ENCODE peak calls at places on chromosomes 16 and 17, in four cellular contexts. One of them, this sample, is unnamed.

GRCh38 chr17:78444392-78444791 is 65.9 kb downstream of the PGS1 start:
- DNase-seq in HepG2: no peak
- DNase-seq in HCT116: no peak
- DNase-seq in K562: peak
- DNase-seq in this sample: no peak

GRCh38 chr16:68281368-68282063 is 17.2 kb downstream of the SLC7A6 start:
- DNase-seq in HepG2: peak
- DNase-seq in HCT116: no peak
- DNase-seq in K562: no peak
- DNase-seq in this sample: no peak

GRCh38 chr16:49651980-49652379 is 203.9 kb downstream of the ZNF423 start:
- DNase-seq in HepG2: no peak
- DNase-seq in HCT116: no peak
- DNase-seq in K562: no peak
- DNase-seq in this sample: no peak

GRCh38 chr16:51636913-51637743 is 486.1 kb upstream of the SALL1 start:
- DNase-seq in HepG2: no peak
- DNase-seq in HCT116: no peak
- DNase-seq in K562: no peak
- DNase-seq in this sample: peak

GRCh38 chr17:76075364-76076099 is 951 bp downstream of the GALR2 start:
- DNase-seq in HepG2: no peak
- DNase-seq in HCT116: no peak
- DNase-seq in K562: no peak
- DNase-seq in this sample: no peak

GRCh38 chr16:57045694-57046381 is 46.5 kb upstream of the CPNE2 start:
- DNase-seq in HepG2: peak
- DNase-seq in HCT116: peak
- DNase-seq in K562: peak
- DNase-seq in this sample: no peak

GRCh38 chr17:67137860-67138259 is 93.5 kb downstream of the CACNG1 start:
- DNase-seq in HepG2: no peak
- DNase-seq in HCT116: no peak
- DNase-seq in K562: no peak
- DNase-seq in this sample: no peak

GRCh38 chr17:37069087-37069486 is 120.3 kb downstream of the AATF start:
- DNase-seq in HepG2: no peak
- DNase-seq in HCT116: no peak
- DNase-seq in K562: no peak
- DNase-seq in this sample: no peak

GRCh38 chr17:45974916-45975630 is 24.0 kb upstream of the STH start:
- DNase-seq in HepG2: no peak
- DNase-seq in HCT116: no peak
- DNase-seq in K562: no peak
- DNase-seq in this sample: no peak

GRCh38 chr17:74431568-74432483 is at the start of gene GPRC5C:
- DNase-seq in HepG2: peak
- DNase-seq in HCT116: peak
- DNase-seq in K562: peak
- DNase-seq in this sample: peak

GRCh38 chr16:15746332-15746731 is 96.3 kb downstream of the NDE1 start:
- DNase-seq in HepG2: no peak
- DNase-seq in HCT116: no peak
- DNase-seq in K562: no peak
- DNase-seq in this sample: no peak

GRCh38 chr17:64504769-64505319 is 1.2 kb downstream of the DDX5 start:
- DNase-seq in HepG2: peak
- DNase-seq in HCT116: no peak
- DNase-seq in K562: peak
- DNase-seq in this sample: no peak

GRCh38 chr17:19275457-19276082 is 38.4 kb downstream of the EPN2 start:
- DNase-seq in HepG2: no peak
- DNase-seq in HCT116: no peak
- DNase-seq in K562: no peak
- DNase-seq in this sample: no peak

GRCh38 chr16:29819506-29819905 is 756 bp upstream of the MVP start:
- DNase-seq in HepG2: no peak
- DNase-seq in HCT116: no peak
- DNase-seq in K562: no peak
- DNase-seq in this sample: no peak

GRCh38 chr16:85102106-85102630 is 10.1 kb downstream of the CIBAR2 start:
- DNase-seq in HepG2: no peak
- DNase-seq in HCT116: no peak
- DNase-seq in K562: no peak
- DNase-seq in this sample: no peak

GRCh38 chr17:13727441-13728171 is 125.9 kb upstream of the HS3ST3A1 start:
- DNase-seq in HepG2: no peak
- DNase-seq in HCT116: no peak
- DNase-seq in K562: no peak
- DNase-seq in this sample: no peak

GRCh38 chr17:7330099-7331015 is 1.2 kb upstream of the NEURL4 start:
- DNase-seq in HepG2: peak
- DNase-seq in HCT116: peak
- DNase-seq in K562: peak
- DNase-seq in this sample: peak

GRCh38 chr17:62714016-62714777 is 86.7 kb downstream of the MRC2 start:
- DNase-seq in HepG2: no peak
- DNase-seq in HCT116: no peak
- DNase-seq in K562: no peak
- DNase-seq in this sample: no peak

GRCh38 chr16:64397042-64397441 is 724.8 kb downstream of the CDH11 start:
- DNase-seq in HepG2: no peak
- DNase-seq in HCT116: no peak
- DNase-seq in K562: no peak
- DNase-seq in this sample: no peak

GRCh38 chr17:72974605-72975232 is 117.8 kb downstream of the SLC39A11 start:
- DNase-seq in HepG2: peak
- DNase-seq in HCT116: no peak
- DNase-seq in K562: no peak
- DNase-seq in this sample: no peak

GRCh38 chr17:66268247-66268927 is 34.0 kb upstream of the PRKCA start:
- DNase-seq in HepG2: no peak
- DNase-seq in HCT116: no peak
- DNase-seq in K562: no peak
- DNase-seq in this sample: no peak

GRCh38 chr17:28404007-28404406 is 2.0 kb downstream of the SLC46A1 start:
- DNase-seq in HepG2: no peak
- DNase-seq in HCT116: no peak
- DNase-seq in K562: no peak
- DNase-seq in this sample: no peak

GRCh38 chr16:50594332-50595260 is 46.4 kb downstream of the NKD1 start:
- DNase-seq in HepG2: no peak
- DNase-seq in HCT116: no peak
- DNase-seq in K562: no peak
- DNase-seq in this sample: no peak

GRCh38 chr16:81723098-81723723 is 55.9 kb upstream of the PLCG2 start:
- DNase-seq in HepG2: peak
- DNase-seq in HCT116: peak
- DNase-seq in K562: peak
- DNase-seq in this sample: no peak

GRCh38 chr17:55302407-55302787 is 37.6 kb downstream of the HLF start:
- DNase-seq in HepG2: no peak
- DNase-seq in HCT116: no peak
- DNase-seq in K562: no peak
- DNase-seq in this sample: no peak

GRCh38 chr17:8125196-8125946 is 1.5 kb upstream of the HES7 start:
- DNase-seq in HepG2: peak
- DNase-seq in HCT116: peak
- DNase-seq in K562: peak
- DNase-seq in this sample: no peak

GRCh38 chr17:17361543-17362511 is 58.7 kb downstream of the NT5M start:
- DNase-seq in HepG2: no peak
- DNase-seq in HCT116: no peak
- DNase-seq in K562: no peak
- DNase-seq in this sample: no peak

GRCh38 chr17:46851029-46851741 is at the start of gene WNT9B:
- DNase-seq in HepG2: peak
- DNase-seq in HCT116: no peak
- DNase-seq in K562: peak
- DNase-seq in this sample: no peak

DNA sequence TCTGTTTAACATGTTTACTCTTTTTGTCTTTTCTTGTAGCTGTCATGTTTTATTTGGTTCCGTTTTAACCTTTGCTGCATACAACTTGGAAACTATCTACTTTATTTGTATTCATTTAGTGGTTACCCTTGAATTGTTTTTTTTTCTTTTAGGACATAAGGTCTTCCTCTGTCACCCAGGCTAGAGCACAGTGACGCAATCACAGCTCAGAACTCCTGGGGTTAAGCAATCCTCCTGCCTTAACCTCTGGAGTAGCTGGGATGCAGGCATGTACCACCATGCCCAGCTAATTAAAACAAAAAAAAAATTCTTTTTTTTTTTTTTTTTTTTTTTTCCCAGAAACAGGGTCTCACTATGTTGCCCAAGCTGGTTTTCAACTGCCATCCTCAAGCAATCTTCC is 29.8 kb upstream of the USP43 start:
- DNase-seq in HepG2: peak
- DNase-seq in HCT116: no peak
- DNase-seq in K562: no peak
- DNase-seq in this sample: no peak
- TF ChIP-seq SRF in HepG2: no peak
- TF ChIP-seq SRF in HCT116: no peak
- TF ChIP-seq SRF in K562: no peak
- TF ChIP-seq SRF in this sample: no peak

GRCh38 chr16:70018254-70018653 is 67.1 kb downstream of the CLEC18A start:
- DNase-seq in HepG2: peak
- DNase-seq in HCT116: peak
- DNase-seq in K562: peak
- DNase-seq in this sample: no peak
- TF ChIP-seq FOSL1 in HepG2: no peak
- TF ChIP-seq FOSL1 in HCT116: no peak
- TF ChIP-seq FOSL1 in K562: no peak
- TF ChIP-seq FOSL1 in this sample: no peak

DNA sequence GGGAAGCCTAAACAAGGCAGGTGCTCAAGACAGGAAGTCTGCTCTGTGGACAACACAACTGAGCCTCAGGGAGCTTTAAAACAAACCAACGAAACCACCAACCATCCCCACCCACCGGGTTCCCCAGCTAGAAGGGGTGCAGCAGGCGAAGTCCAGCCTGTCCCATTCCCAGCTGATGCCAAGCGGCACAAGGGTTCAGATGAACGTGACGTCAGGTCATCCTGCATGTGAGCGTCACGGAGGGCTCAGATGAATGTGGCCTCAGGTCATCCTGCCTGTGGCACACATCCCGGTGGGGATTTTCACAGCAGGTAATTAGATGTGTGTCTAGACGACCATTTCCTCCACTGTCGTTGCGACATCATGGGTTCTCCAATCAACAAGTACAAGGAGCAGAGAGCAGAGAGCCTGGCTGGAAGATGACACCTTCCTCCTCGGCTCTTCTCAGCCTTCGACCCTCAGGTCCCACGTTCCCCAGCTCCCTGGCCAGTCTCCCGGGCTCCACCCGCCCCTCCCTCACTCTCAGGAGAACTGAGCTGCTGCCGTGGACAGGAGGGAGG is 246.5 kb downstream of the FOXL1 start:
- DNase-seq in HepG2: no peak
- DNase-seq in HCT116: no peak
- DNase-seq in K562: no peak
- DNase-seq in this sample: no peak
- TF ChIP-seq SRF in HepG2: no peak
- TF ChIP-seq SRF in HCT116: no peak
- TF ChIP-seq SRF in K562: no peak
- TF ChIP-seq SRF in this sample: no peak

GRCh38 chr16:89099905-89100304 is 6.3 kb downstream of the ACSF3 start:
- DNase-seq in HepG2: no peak
- DNase-seq in HCT116: no peak
- DNase-seq in K562: no peak
- DNase-seq in this sample: no peak
- TF ChIP-seq FOSL1 in HepG2: no peak
- TF ChIP-seq FOSL1 in HCT116: no peak
- TF ChIP-seq FOSL1 in K562: no peak
- TF ChIP-seq FOSL1 in this sample: no peak

DNA sequence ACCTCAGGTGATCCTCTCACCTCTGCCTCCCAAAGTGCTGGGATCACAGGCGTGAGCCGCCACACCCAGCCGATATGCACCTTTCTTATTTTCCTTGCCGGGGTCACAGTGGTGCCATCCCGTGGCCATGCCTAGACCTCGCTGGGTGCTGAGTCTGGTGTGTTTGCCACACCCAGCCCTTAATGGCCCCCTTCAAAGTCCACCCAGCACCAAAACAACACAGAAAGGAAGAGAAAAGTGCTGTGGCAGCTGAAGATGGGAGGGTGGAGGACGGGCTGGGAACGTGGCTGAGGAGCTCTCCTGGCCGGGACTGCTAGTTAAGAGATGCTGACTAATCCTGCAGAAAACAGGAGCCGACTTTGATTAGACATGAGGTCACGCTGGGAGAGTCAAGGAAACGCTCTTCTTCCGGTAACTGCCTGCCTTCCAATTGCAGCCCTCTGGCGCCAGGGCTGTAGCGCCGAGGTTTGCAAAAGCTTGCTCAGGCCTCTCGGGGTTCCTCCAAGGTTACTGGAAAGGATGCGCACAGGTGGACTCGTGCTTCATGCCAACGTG is 10.9 kb downstream of the SLC43A2 start:
- DNase-seq in HepG2: no peak
- DNase-seq in HCT116: peak
- DNase-seq in K562: peak
- DNase-seq in this sample: no peak
- TF ChIP-seq SRF in HepG2: no peak
- TF ChIP-seq SRF in HCT116: no peak
- TF ChIP-seq SRF in K562: no peak
- TF ChIP-seq SRF in this sample: no peak

GRCh38 chr17:4178651-4179050 is 35.7 kb downstream of the CYB5D2 start:
- DNase-seq in HepG2: no peak
- DNase-seq in HCT116: no peak
- DNase-seq in K562: no peak
- DNase-seq in this sample: no peak
- TF ChIP-seq FOSL1 in HepG2: no peak
- TF ChIP-seq FOSL1 in HCT116: no peak
- TF ChIP-seq FOSL1 in K562: no peak
- TF ChIP-seq FOSL1 in this sample: no peak